ENCODE peak calls at places on chromosomes 2 and 18, in ten cellular contexts. A is PC-9, Q is cardiac muscle cell, P is neural progenitor cell, Y is MM.1S, X is brain microvascular endothelial cell, B is IMR-90, F is pancreas, U is left lung, J is astrocyte. Z is an unnamed sample.

GRCh38 chr2:223835701-223836532 is 1.5 kb downstream of the AP1S3 start:
- DNase-seq in A (peak; percentile 76), Q (no peak), P (no peak), Y (peak; percentile 49), X (no peak), B (no peak), F (no peak), U (no peak), J (no peak), Z (no peak)

GRCh38 chr2:234137400-234138014 is 87.0 kb downstream of the SPP2 start:
- DNase-seq in A (peak; percentile 63), Q (no peak), P (no peak), Y (no peak), X (peak; percentile 40), B (peak; percentile 21), F (no peak), U (no peak), J (peak; percentile 88), Z (peak; percentile 97)

GRCh38 chr18:49613741-49614151 is 51.9 kb downstream of the LIPG start:
- DNase-seq in A (no peak), Q (no peak), P (peak; percentile 39), Y (no peak), X (no peak), B (no peak), F (peak; percentile 18), U (no peak), J (peak; percentile 20), Z (peak; percentile 55)

GRCh38 chr2:222791946-222792649 is 68.7 kb upstream of the ACSL3 start:
- DNase-seq in A (no peak), Q (no peak), P (no peak), Y (no peak), X (no peak), B (no peak), F (no peak), U (peak; percentile 69), J (peak; percentile 42), Z (no peak)

GRCh38 chr2:76128622-76129021 is 417.9 kb upstream of the GCFC2 start:
- DNase-seq in A (no peak), Q (no peak), P (no peak), Y (no peak), X (no peak), B (no peak), F (no peak), U (no peak), J (no peak), Z (no peak)

GRCh38 chr2:109700680-109701274 is 86.6 kb downstream of the SOWAHC start:
- DNase-seq in A (no peak), Q (no peak), P (no peak), Y (no peak), X (no peak), B (no peak), F (no peak), U (no peak), J (no peak), Z (no peak)

GRCh38 chr2:105118960-105119359 is 81.1 kb downstream of the MRPS9 start:
- DNase-seq in A (no peak), Q (peak; percentile 47), P (peak; percentile 55), Y (no peak), X (no peak), B (no peak), F (no peak), U (no peak), J (no peak), Z (no peak)

GRCh38 chr2:76247006-76247405 is 536.3 kb upstream of the GCFC2 start:
- DNase-seq in A (no peak), Q (no peak), P (no peak), Y (no peak), X (no peak), B (no peak), F (no peak), U (no peak), J (no peak), Z (no peak)

GRCh38 chr18:10487161-10487560 is 32.7 kb downstream of the APCDD1 start:
- DNase-seq in A (no peak), Q (no peak), P (no peak), Y (no peak), X (no peak), B (no peak), F (no peak), U (no peak), J (no peak), Z (no peak)

GRCh38 chr2:88642278-88642677 is 15.0 kb upstream of the EIF2AK3 start:
- DNase-seq in A (no peak), Q (no peak), P (no peak), Y (no peak), X (no peak), B (peak; percentile 27), F (no peak), U (no peak), J (no peak), Z (no peak)

GRCh38 chr2:149125031-149125725 is 86.7 kb downstream of the LYPD6B start:
- DNase-seq in A (no peak), Q (no peak), P (peak; percentile 73), Y (no peak), X (no peak), B (no peak), F (peak; percentile 69), U (no peak), J (no peak), Z (no peak)

GRCh38 chr2:128638741-128639477 is 320.2 kb upstream of the HS6ST1 start:
- DNase-seq in A (no peak), Q (no peak), P (peak; percentile 97), Y (no peak), X (peak; percentile 65), B (no peak), F (no peak), U (peak; percentile 11), J (no peak), Z (no peak)

GRCh38 chr2:3635171-3636008 is 22.6 kb upstream of the ALLC start:
- DNase-seq in A (no peak), Q (no peak), P (no peak), Y (no peak), X (no peak), B (no peak), F (no peak), U (no peak), J (no peak), Z (no peak)

GRCh38 chr18:67730884-67731283 is 214.4 kb upstream of the DSEL start:
- DNase-seq in A (no peak), Q (no peak), P (no peak), Y (no peak), X (peak; percentile 73), B (peak; percentile 76), F (no peak), U (no peak), J (peak; percentile 81), Z (peak; percentile 82)

GRCh38 chr2:183866666-183867065 is 731.7 kb upstream of the ZNF804A start:
- DNase-seq in A (no peak), Q (no peak), P (no peak), Y (no peak), X (no peak), B (no peak), F (no peak), U (no peak), J (no peak), Z (peak; percentile 30)

GRCh38 chr2:241675885-241676284 is 10.7 kb downstream of the DTYMK start:
- DNase-seq in A (no peak), Q (peak; percentile 6), P (no peak), Y (no peak), X (no peak), B (no peak), F (no peak), U (no peak), J (no peak), Z (no peak)
- TF ChIP-seq CTCF in A (no peak), Q (no peak), P (no peak), Y (no peak), X (peak; percentile 9), B (no peak), F (no peak), U (no peak), J (no peak), Z (no peak)

DNA sequence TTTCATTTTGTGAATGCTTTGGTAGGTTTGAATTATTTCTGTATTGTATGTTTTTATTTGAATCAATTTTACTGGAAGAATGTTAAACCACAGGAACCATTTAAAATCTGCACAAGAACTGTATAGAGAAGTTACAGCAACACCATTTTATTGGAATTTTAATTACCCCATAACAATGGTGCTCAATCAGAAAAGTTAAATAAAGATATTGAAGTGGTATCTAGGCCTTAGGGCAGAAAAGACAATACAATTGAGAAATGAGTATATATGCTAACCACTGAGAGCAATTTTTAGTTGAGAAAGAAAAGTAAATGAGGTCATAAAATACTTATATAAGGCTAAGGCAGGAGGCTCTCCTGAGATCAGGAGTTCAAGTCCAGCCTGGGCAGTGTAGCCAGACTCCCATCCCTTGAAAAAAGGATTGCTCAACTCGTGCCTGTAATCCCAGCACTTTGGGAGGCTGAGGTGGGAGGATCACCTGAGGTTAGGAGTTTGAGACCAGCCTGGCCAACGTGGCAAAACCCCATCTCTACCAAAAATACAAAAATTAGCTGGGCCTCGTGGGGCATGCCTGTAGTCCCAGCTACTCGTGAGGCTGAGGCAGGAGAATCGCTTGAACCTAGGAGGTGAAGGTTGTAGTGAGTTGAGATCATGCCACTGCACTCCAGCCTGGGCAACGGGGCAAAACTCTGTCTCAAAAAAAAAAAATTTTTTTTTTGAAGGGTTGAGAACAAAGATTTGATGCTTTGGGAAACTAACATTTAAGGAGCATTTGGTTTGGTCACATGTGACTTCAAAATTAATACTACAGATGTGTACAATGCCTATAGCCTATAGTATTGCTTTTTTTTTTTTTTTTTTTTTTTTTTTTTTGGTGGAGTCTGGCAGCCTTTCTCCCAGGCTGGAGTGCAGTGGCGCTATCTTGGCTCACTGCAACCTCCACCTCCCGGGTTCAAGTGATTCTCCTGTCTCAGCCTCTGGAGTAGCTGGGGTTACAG is 212.9 kb upstream of the STON1 start:
- DNase-seq in A (no peak), Q (no peak), P (no peak), Y (no peak), X (no peak), B (no peak), F (no peak), U (no peak), J (no peak), Z (no peak)
- H3K27ac ChIP-seq in A (no peak overlapping the region), Q (no peak overlapping the region), P (no peak overlapping the region), Y (no peak overlapping the region), X (no peak overlapping the region), B (no peak overlapping the region), F (no peak overlapping the region), U (peak overlapping the region; percentile 99), J (no peak overlapping the region), Z (peak overlapping the region; percentile 86)

DNA sequence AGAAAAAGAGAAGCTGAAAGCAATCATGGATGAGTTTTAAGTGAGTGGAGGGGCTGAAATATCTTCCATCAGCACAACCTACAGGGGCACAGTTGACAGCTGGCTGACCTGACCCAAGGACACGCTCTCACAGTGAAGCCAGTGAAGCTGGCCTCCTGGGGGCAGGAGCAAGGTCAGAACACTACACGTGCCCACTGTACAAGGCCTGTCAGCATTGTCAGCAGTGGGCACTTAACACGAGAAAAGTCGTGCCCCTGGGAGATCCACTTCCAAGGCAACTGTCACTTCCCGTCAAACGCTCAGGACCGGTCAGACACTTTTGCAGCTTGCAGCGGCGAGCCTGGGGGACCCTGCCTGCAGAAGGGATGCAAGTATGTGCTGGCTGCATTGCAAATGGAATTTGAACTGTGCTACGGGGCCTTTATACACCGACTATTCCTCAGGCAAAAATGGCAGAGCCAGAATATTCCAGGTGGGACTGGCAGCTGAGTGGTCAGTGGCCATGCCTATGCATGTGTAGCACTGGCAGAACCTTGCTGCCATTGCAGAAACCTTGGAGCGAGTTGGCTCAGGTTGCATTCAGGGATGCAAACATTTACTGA is 176.2 kb downstream of the BCL2 start:
- DNase-seq in A (no peak), Q (peak; percentile 29), P (no peak), Y (no peak), X (no peak), B (no peak), F (no peak), U (no peak), J (no peak), Z (no peak)
- H3K27me3 ChIP-seq in A (no peaks in the 10 kb centered on the region), Q (no peaks in the 10 kb centered on the region), P (no peaks in the 10 kb centered on the region), Y (no peaks in the 10 kb centered on the region), X (peaks cover 5% of the 10 kb centered on the region), B (peaks cover 12% of the 10 kb centered on the region), F (no peaks in the 10 kb centered on the region), U (no peaks in the 10 kb centered on the region), J (peaks cover 4% of the 10 kb centered on the region), Z (peaks cover 37% of the 10 kb centered on the region)

GRCh38 chr2:74227646-74228045 is 29.2 kb downstream of the MTHFD2 start:
- DNase-seq in A (no peak), Q (no peak), P (peak; percentile 22), Y (no peak), X (no peak), B (no peak), F (no peak), U (no peak), J (no peak), Z (no peak)
- TF ChIP-seq CTCF in A (no peak), Q (no peak), P (no peak), Y (no peak), X (no peak), B (no peak), F (no peak), U (no peak), J (no peak), Z (no peak)

Z was measured in foreskin keratinocyte.